ENCODE peak calls at places on chromosomes 1 and 21, in six cellular contexts. W is HFFc6, T is GM13977, V is cardiac muscle cell, Q is cardiac fibroblast, U is prostate gland. D is an unnamed sample.

GRCh38 chr1:3455630-3456448 is 1.4 kb downstream of the ARHGEF16 start:
- DNase-seq in V (no peak), Q (no peak), T (no peak), U (no peak), W (no peak), D (no peak)

GRCh38 chr21:28899744-28900143 is 92.9 kb downstream of the LTN1 start:
- DNase-seq in Q (peak; percentile 87), T (no peak), V (no peak), U (no peak), W (peak; percentile 49), D (no peak)

GRCh38 chr1:157363660-157364140 is 188.6 kb downstream of the FCRL5 start:
- DNase-seq in Q (peak; percentile 59), W (peak; percentile 47), U (no peak), T (peak; percentile 48), V (peak; percentile 30), D (no peak)

GRCh38 chr21:38359090-38359489 is 102.3 kb downstream of the KCNJ15 start:
- DNase-seq in U (no peak), T (no peak), V (no peak), Q (no peak), W (no peak), D (no peak)

GRCh38 chr1:56436912-56437403 is 142.4 kb downstream of the PLPP3 start:
- DNase-seq in V (peak; percentile 46), T (no peak), Q (no peak), W (no peak), U (no peak), D (no peak)

GRCh38 chr1:155188268-155188667 is 14.6 kb downstream of the TRIM46 start:
- DNase-seq in T (no peak), V (no peak), Q (no peak), W (no peak), U (no peak), D (no peak)

GRCh38 chr1:218499021-218499691 is 154.0 kb downstream of the TGFB2 start:
- DNase-seq in T (no peak), W (peak; percentile 97), Q (peak; percentile 88), U (no peak), V (no peak), D (no peak)

GRCh38 chr1:49051647-49052046 is 275.0 kb upstream of the BEND5 start:
- DNase-seq in U (no peak), V (no peak), W (no peak), T (no peak), Q (no peak), D (no peak)

GRCh38 chr1:156639601-156640101 is 2.3 kb upstream of the BCAN start:
- DNase-seq in V (no peak), W (peak; percentile 36), U (no peak), T (no peak), Q (no peak), D (no peak)

GRCh38 chr1:8082945-8083344 is 56.8 kb upstream of the ERRFI1 start:
- DNase-seq in Q (peak; percentile 92), V (peak; percentile 12), T (no peak), U (no peak), W (peak; percentile 59), D (no peak)

GRCh38 chr1:156832434-156832833 is 15.8 kb upstream of the SH2D2A start:
- DNase-seq in V (no peak), Q (no peak), W (no peak), T (no peak), U (no peak), D (no peak)

GRCh38 chr1:242454262-242455051 is 70.0 kb downstream of the PLD5 start:
- DNase-seq in W (peak; percentile 16), U (no peak), V (peak; percentile 62), T (peak; percentile 28), Q (peak; percentile 57), D (no peak)

GRCh38 chr21:33458861-33459260 is 20.9 kb downstream of the TMEM50B start:
- DNase-seq in Q (no peak), U (no peak), T (no peak), W (peak; percentile 23), V (no peak), D (no peak)

GRCh38 chr21:43269461-43269860 is 100.7 kb downstream of the CRYAA start:
- DNase-seq in T (peak; percentile 65), V (no peak), Q (no peak), U (no peak), W (no peak), D (no peak)

GRCh38 chr1:37157634-37158033 is 123.3 kb upstream of the GRIK3 start:
- DNase-seq in W (no peak), Q (no peak), U (no peak), V (no peak), T (no peak), D (no peak)

GRCh38 chr1:108533351-108534083 is 26.4 kb upstream of the EEIG2 start:
- DNase-seq in U (peak; percentile 74), W (no peak), Q (no peak), V (no peak), T (peak; percentile 62), D (no peak)

GRCh38 chr21:29382029-29382654 is 83.4 kb downstream of the BACH1 start:
- DNase-seq in W (peak; percentile 62), V (no peak), Q (peak; percentile 61), T (no peak), U (no peak), D (no peak)

GRCh38 chr21:44618504-44618903 is 6.6 kb downstream of the KRTAP10-8 start:
- DNase-seq in Q (peak; percentile 30), V (no peak), W (no peak), U (no peak), T (no peak), D (no peak)

GRCh38 chr1:15442759-15443158 is 4.5 kb downstream of the CTRC start:
- DNase-seq in T (no peak), Q (no peak), V (no peak), W (no peak), U (no peak), D (no peak)

GRCh38 chr1:48084826-48085225 is 87.6 kb upstream of the TRABD2B start:
- DNase-seq in U (no peak), T (no peak), V (no peak), W (no peak), Q (no peak), D (no peak)

GRCh38 chr1:58848818-58849411 is 65.1 kb upstream of the JUN start:
- DNase-seq in T (no peak), W (peak; percentile 98), Q (peak; percentile 99), U (no peak), V (no peak), D (no peak)
- TF ChIP-seq CTCF in T (no peak), W (peak; percentile 36), Q (peak; percentile 30), U (no peak), V (peak; percentile 11), D (no peak)

DNA sequence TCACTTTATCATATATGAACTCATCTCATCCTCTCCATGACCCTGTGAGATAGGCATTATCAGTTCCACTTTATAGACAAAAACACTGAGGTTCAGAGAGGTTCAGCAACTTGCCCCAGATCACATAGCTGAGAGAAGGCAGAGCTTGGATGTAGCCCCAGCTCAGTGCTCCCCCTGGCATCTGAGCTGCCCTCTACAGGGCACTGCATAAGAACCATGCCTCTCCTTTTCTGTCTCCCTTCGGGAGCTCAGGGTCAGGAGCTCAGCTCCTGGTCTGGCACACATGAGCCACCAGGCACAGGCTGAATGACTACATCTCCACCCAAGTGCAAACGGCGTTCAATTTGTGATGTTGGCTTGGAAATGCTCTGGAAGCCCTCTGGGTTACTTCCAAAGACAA is 16.9 kb downstream of the RAB7B start:
- DNase-seq in W (no peak), V (no peak), U (no peak), Q (no peak), T (no peak), D (no peak)
- TF ChIP-seq CTCF in W (peak; percentile 29), V (peak; percentile 7), U (no peak), Q (no peak), T (no peak), D (no peak)

GRCh38 chr1:168381850-168382249 is 101.2 kb downstream of the TBX19 start:
- DNase-seq in V (no peak), Q (no peak), T (no peak), U (no peak), W (no peak), D (no peak)
- TF ChIP-seq CTCF in V (no peak), Q (no peak), T (no peak), U (no peak), W (peak; percentile 28), D (no peak)

DNA sequence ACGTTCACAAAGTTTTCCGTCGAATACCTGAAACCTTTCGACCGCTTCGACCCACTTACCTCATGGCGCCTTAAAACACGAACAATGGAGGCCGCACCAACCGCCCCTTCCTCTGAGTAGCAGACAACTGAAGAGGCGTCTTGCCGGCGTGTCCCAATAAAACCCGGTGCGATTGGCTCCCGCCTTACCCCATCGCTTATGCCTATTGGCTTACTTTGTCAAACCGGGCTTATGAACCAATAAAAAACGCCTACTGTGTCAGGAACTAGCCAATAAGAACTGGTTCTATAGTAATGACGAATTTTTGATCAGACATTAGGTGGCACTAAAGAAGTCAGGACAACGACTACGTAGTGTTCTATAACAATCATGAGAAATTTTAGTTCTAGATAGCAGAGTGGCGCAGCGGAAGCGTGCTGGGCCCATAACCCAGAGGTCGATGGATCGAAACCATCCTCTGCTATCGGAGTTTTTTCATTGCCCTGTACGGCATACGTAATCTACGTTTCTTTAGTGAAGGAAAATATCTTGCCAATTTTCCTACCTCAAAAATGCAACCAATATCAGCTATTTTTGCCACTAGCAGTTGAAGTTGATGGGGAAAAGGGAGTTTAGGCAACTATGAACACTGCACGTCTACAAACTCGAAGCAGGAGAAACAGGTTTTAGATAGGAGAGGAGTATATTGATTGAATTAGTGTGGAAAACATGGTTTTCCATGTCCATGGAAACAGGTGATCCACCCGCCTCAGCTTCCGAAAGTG is at the start of gene ILF2:
- DNase-seq in U (peak; percentile 98), V (peak; percentile 99), T (peak; percentile 96), W (peak; percentile 100), Q (peak; percentile 100), D (peak; percentile 98)
- TF ChIP-seq CTCF in U (peak; percentile 34), V (peak; percentile 33), T (peak; percentile 33), W (peak; percentile 46), Q (peak; percentile 6), D (no peak)